ENCODE peak calls at places on chromosome 15, in seven cellular contexts. One of them, this sample, is unnamed.

GRCh38 chr15:36635681-36636080 is 56.3 kb downstream of the CDIN1 start:
- DNase-seq in H1: no peak
- DNase-seq in HCT116: no peak
- DNase-seq in HEK293T: no peak
- DNase-seq in HepG2: no peak
- DNase-seq in K562: no peak
- DNase-seq in GM12878: no peak
- DNase-seq in this sample: no peak

GRCh38 chr15:75674366-75674765 is 26.7 kb downstream of the SNX33 start:
- DNase-seq in H1: no peak
- DNase-seq in GM12878: no peak
- DNase-seq in HEK293T: no peak
- DNase-seq in HCT116: no peak
- DNase-seq in HepG2: no peak
- DNase-seq in K562: no peak
- DNase-seq in this sample: no peak

GRCh38 chr15:78182336-78182700 is 33.2 kb downstream of the IDH3A start:
- DNase-seq in HEK293T: no peak
- DNase-seq in GM12878: no peak
- DNase-seq in K562: no peak
- DNase-seq in H1: peak
- DNase-seq in HCT116: no peak
- DNase-seq in HepG2: no peak
- DNase-seq in this sample: no peak

GRCh38 chr15:84633311-84634227 is 20.5 kb downstream of the WDR73 start:
- DNase-seq in K562: peak
- DNase-seq in HEK293T: peak
- DNase-seq in HepG2: peak
- DNase-seq in H1: peak
- DNase-seq in HCT116: no peak
- DNase-seq in GM12878: no peak
- DNase-seq in this sample: peak

GRCh38 chr15:96422153-96422552 is 91.7 kb downstream of the NR2F2 start:
- DNase-seq in HEK293T: no peak
- DNase-seq in HepG2: no peak
- DNase-seq in HCT116: no peak
- DNase-seq in GM12878: no peak
- DNase-seq in K562: peak
- DNase-seq in H1: no peak
- DNase-seq in this sample: no peak

GRCh38 chr15:87167055-87167454 is 1087.4 kb downstream of the AGBL1 start:
- DNase-seq in HCT116: no peak
- DNase-seq in K562: no peak
- DNase-seq in H1: no peak
- DNase-seq in HepG2: no peak
- DNase-seq in HEK293T: no peak
- DNase-seq in GM12878: no peak
- DNase-seq in this sample: no peak

GRCh38 chr15:66650433-66650832 is 51.6 kb upstream of the SMAD6 start:
- DNase-seq in HepG2: peak
- DNase-seq in H1: no peak
- DNase-seq in K562: peak
- DNase-seq in HCT116: no peak
- DNase-seq in HEK293T: no peak
- DNase-seq in GM12878: no peak
- DNase-seq in this sample: no peak

GRCh38 chr15:66072616-66073361 is 180.8 kb downstream of the MEGF11 start:
- DNase-seq in HepG2: no peak
- DNase-seq in H1: no peak
- DNase-seq in GM12878: no peak
- DNase-seq in HEK293T: no peak
- DNase-seq in K562: no peak
- DNase-seq in HCT116: no peak
- DNase-seq in this sample: no peak

GRCh38 chr15:68085052-68085451 is 30.9 kb downstream of the PIAS1 start:
- DNase-seq in HepG2: no peak
- DNase-seq in K562: no peak
- DNase-seq in GM12878: no peak
- DNase-seq in HCT116: no peak
- DNase-seq in HEK293T: no peak
- DNase-seq in H1: no peak
- DNase-seq in this sample: no peak

GRCh38 chr15:74541494-74542191 is 623 bp downstream of the ARID3B start:
- DNase-seq in K562: peak
- DNase-seq in HepG2: peak
- DNase-seq in HCT116: no peak
- DNase-seq in HEK293T: peak
- DNase-seq in H1: peak
- DNase-seq in GM12878: peak
- DNase-seq in this sample: no peak

GRCh38 chr15:39728844-39729243 is 53.8 kb downstream of the FSIP1 start:
- DNase-seq in H1: no peak
- DNase-seq in K562: no peak
- DNase-seq in HCT116: no peak
- DNase-seq in HepG2: no peak
- DNase-seq in HEK293T: no peak
- DNase-seq in GM12878: no peak
- DNase-seq in this sample: no peak

GRCh38 chr15:55276324-55276723 is 13.3 kb downstream of the RAB27A start:
- DNase-seq in HEK293T: no peak
- DNase-seq in H1: no peak
- DNase-seq in HCT116: no peak
- DNase-seq in GM12878: no peak
- DNase-seq in K562: no peak
- DNase-seq in HepG2: no peak
- DNase-seq in this sample: no peak

GRCh38 chr15:84816694-84817460 is at the start of gene ALPK3:
- DNase-seq in HepG2: no peak
- DNase-seq in H1: peak
- DNase-seq in HEK293T: no peak
- DNase-seq in K562: no peak
- DNase-seq in HCT116: no peak
- DNase-seq in GM12878: no peak
- DNase-seq in this sample: peak

GRCh38 chr15:68445351-68445750 is 13.4 kb upstream of the ITGA11 start:
- DNase-seq in HCT116: no peak
- DNase-seq in HEK293T: no peak
- DNase-seq in GM12878: no peak
- DNase-seq in HepG2: no peak
- DNase-seq in H1: no peak
- DNase-seq in K562: no peak
- DNase-seq in this sample: no peak

GRCh38 chr15:22951381-22952280 is 28.5 kb downstream of the CYFIP1 start:
- DNase-seq in HepG2: no peak
- DNase-seq in HCT116: no peak
- DNase-seq in HEK293T: no peak
- DNase-seq in K562: no peak
- DNase-seq in GM12878: no peak
- DNase-seq in H1: no peak
- DNase-seq in this sample: no peak

GRCh38 chr15:87843312-87843711 is 413.2 kb downstream of the NTRK3 start:
- DNase-seq in HCT116: no peak
- DNase-seq in K562: no peak
- DNase-seq in HEK293T: no peak
- DNase-seq in H1: no peak
- DNase-seq in GM12878: no peak
- DNase-seq in HepG2: no peak
- DNase-seq in this sample: no peak

GRCh38 chr15:82810863-82811421 is 1.5 kb downstream of the WHAMM start:
- DNase-seq in GM12878: peak
- DNase-seq in HEK293T: no peak
- DNase-seq in HepG2: no peak
- DNase-seq in HCT116: no peak
- DNase-seq in K562: no peak
- DNase-seq in H1: no peak
- DNase-seq in this sample: no peak

GRCh38 chr15:59372352-59373211 is at the start of gene MYO1E:
- DNase-seq in HCT116: peak
- DNase-seq in HEK293T: peak
- DNase-seq in HepG2: peak
- DNase-seq in H1: peak
- DNase-seq in GM12878: peak
- DNase-seq in K562: no peak
- DNase-seq in this sample: peak

GRCh38 chr15:64919721-64920120 is 8.0 kb downstream of the ANKDD1A start:
- DNase-seq in H1: no peak
- DNase-seq in HCT116: no peak
- DNase-seq in HepG2: no peak
- DNase-seq in GM12878: no peak
- DNase-seq in HEK293T: no peak
- DNase-seq in K562: no peak
- DNase-seq in this sample: no peak

GRCh38 chr15:67836955-67837354 is 2.9 kb downstream of the RNU6-1 start:
- DNase-seq in HEK293T: no peak
- DNase-seq in GM12878: no peak
- DNase-seq in HCT116: no peak
- DNase-seq in H1: no peak
- DNase-seq in HepG2: no peak
- DNase-seq in K562: no peak
- DNase-seq in this sample: no peak

GRCh38 chr15:25763206-25763880 is 99.8 kb downstream of the ATP10A start:
- DNase-seq in HepG2: no peak
- DNase-seq in HCT116: no peak
- DNase-seq in K562: no peak
- DNase-seq in H1: no peak
- DNase-seq in HEK293T: no peak
- DNase-seq in GM12878: no peak
- DNase-seq in this sample: no peak

GRCh38 chr15:34821907-34822306 is 26.6 kb upstream of the ACTC1 start:
- DNase-seq in H1: no peak
- DNase-seq in K562: no peak
- DNase-seq in HCT116: no peak
- DNase-seq in GM12878: no peak
- DNase-seq in HEK293T: no peak
- DNase-seq in HepG2: no peak
- DNase-seq in this sample: no peak

GRCh38 chr15:98647026-98647773 is 1.1 kb upstream of the IGF1R start:
- DNase-seq in K562: peak
- DNase-seq in HepG2: peak
- DNase-seq in GM12878: no peak
- DNase-seq in H1: peak
- DNase-seq in HEK293T: peak
- DNase-seq in HCT116: peak
- DNase-seq in this sample: peak
- TF ChIP-seq SP1 in K562: no peak
- TF ChIP-seq SP1 in HepG2: no peak
- TF ChIP-seq SP1 in GM12878: no peak
- TF ChIP-seq SP1 in H1: no peak
- TF ChIP-seq SP1 in HEK293T: no peak
- TF ChIP-seq SP1 in HCT116: no peak
- TF ChIP-seq SP1 in this sample: peak

DNA sequence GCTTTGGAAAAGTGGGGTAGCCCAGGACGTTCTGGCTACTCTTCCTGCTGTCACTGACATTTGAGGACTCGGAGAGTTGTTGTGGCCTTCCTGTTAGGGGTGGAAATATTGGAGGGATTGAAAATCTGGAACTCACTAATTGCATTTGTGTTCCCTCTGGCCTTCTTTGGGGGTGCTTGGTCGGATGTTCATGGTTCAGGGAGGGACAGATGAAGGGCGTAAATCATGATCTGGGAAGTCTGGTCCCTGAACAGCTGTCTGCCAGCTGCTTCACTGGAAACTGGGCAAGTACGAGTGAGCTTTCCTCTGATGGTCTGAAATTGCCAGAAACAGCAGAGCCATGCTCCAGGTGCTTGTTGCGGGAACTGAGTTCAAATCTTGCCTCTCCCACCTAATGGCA is 327.8 kb upstream of the C2CD4B start:
- DNase-seq in H1: no peak
- DNase-seq in HCT116: no peak
- DNase-seq in HEK293T: no peak
- DNase-seq in HepG2: no peak
- DNase-seq in K562: no peak
- DNase-seq in GM12878: no peak
- DNase-seq in this sample: no peak
- TF ChIP-seq SP1 in H1: no peak
- TF ChIP-seq SP1 in HCT116: no peak
- TF ChIP-seq SP1 in HEK293T: no peak
- TF ChIP-seq SP1 in HepG2: no peak
- TF ChIP-seq SP1 in K562: no peak
- TF ChIP-seq SP1 in GM12878: no peak
- TF ChIP-seq SP1 in this sample: no peak

GRCh38 chr15:63805993-63806980 is 27.5 kb downstream of the HERC1 start:
- DNase-seq in HEK293T: no peak
- DNase-seq in H1: no peak
- DNase-seq in K562: no peak
- DNase-seq in HepG2: no peak
- DNase-seq in GM12878: no peak
- DNase-seq in HCT116: no peak
- DNase-seq in this sample: no peak
- TF ChIP-seq SP1 in HEK293T: no peak
- TF ChIP-seq SP1 in H1: no peak
- TF ChIP-seq SP1 in K562: no peak
- TF ChIP-seq SP1 in HepG2: no peak
- TF ChIP-seq SP1 in GM12878: no peak
- TF ChIP-seq SP1 in HCT116: no peak
- TF ChIP-seq SP1 in this sample: no peak

GRCh38 chr15:76935620-76936019 is 4.1 kb downstream of the RCN2 start:
- DNase-seq in HepG2: no peak
- DNase-seq in HCT116: no peak
- DNase-seq in GM12878: peak
- DNase-seq in H1: no peak
- DNase-seq in K562: no peak
- DNase-seq in HEK293T: no peak
- DNase-seq in this sample: no peak
- TF ChIP-seq SP1 in HepG2: no peak
- TF ChIP-seq SP1 in HCT116: no peak
- TF ChIP-seq SP1 in GM12878: no peak
- TF ChIP-seq SP1 in H1: no peak
- TF ChIP-seq SP1 in K562: no peak
- TF ChIP-seq SP1 in HEK293T: no peak
- TF ChIP-seq SP1 in this sample: no peak

DNA sequence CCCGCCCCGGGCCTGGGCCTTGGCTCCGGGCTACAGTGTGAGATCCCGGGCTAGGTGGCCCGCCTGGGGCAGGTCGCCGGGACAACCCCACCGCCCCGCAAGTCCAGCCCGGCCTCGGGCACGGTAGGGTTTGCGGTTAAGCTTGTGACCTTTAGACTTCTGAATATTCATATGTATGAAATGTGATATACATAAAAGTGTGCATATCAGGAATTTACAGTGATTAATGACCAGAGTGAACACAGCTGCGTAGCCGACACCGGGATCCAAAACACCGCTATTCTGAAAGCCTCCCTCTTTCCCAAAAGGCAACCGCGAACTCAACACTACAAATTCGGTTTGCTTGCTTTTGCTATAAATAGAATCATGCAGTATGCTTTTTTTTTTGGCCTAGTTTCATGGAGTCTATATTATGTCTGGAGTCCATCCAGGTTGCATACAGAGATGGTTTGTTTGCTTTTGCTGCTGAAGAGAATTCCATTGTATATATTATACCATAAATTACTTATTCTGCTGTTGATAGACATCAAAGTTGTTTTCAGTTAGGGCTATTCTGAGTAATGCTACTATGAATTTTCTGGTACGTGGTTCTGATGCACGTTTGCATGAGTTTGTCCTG is 668 bp upstream of the SNRPA1 start:
- DNase-seq in HCT116: no peak
- DNase-seq in HEK293T: peak
- DNase-seq in K562: no peak
- DNase-seq in GM12878: no peak
- DNase-seq in H1: no peak
- DNase-seq in HepG2: no peak
- DNase-seq in this sample: no peak
- TF ChIP-seq SP1 in HCT116: no peak
- TF ChIP-seq SP1 in HEK293T: no peak
- TF ChIP-seq SP1 in K562: no peak
- TF ChIP-seq SP1 in GM12878: no peak
- TF ChIP-seq SP1 in H1: no peak
- TF ChIP-seq SP1 in HepG2: no peak
- TF ChIP-seq SP1 in this sample: no peak

GRCh38 chr15:90086868-90087268 is 15.4 kb downstream of the IDH2 start:
- DNase-seq in HepG2: peak
- DNase-seq in HEK293T: peak
- DNase-seq in HCT116: no peak
- DNase-seq in K562: peak
- DNase-seq in GM12878: no peak
- DNase-seq in H1: peak
- DNase-seq in this sample: peak
- TF ChIP-seq SP1 in HepG2: no peak
- TF ChIP-seq SP1 in HEK293T: no peak
- TF ChIP-seq SP1 in HCT116: no peak
- TF ChIP-seq SP1 in K562: no peak
- TF ChIP-seq SP1 in GM12878: no peak
- TF ChIP-seq SP1 in H1: no peak
- TF ChIP-seq SP1 in this sample: no peak